ENCODE peak calls at places on chromosome 20, in four cellular contexts. P is tibial artery, J is Karpas-422, Z is pancreas. E is an unnamed sample.

GRCh38 chr20:56925696-56926101 is 296.6 kb downstream of the TFAP2C start:
- DNase-seq in J (no peak), P (peak; percentile 38), Z (no peak), E (no peak)

GRCh38 chr20:33666293-33667244 is at the start of gene ACTL10:
- DNase-seq in Z (peak; percentile 99), J (peak; percentile 98), P (peak; percentile 100), E (peak; percentile 98)

GRCh38 chr20:14220986-14221385 is 116.4 kb downstream of the FLRT3 start:
- DNase-seq in Z (no peak), J (no peak), P (no peak), E (no peak)

GRCh38 chr20:29296256-29297230 is 1960.9 kb upstream of the DEFB115 start:
- DNase-seq in J (no peak), Z (no peak), P (no peak), E (no peak)

GRCh38 chr20:23776067-23776771 is 25.5 kb upstream of the CST1 start:
- DNase-seq in P (no peak), Z (no peak), J (no peak), E (no peak)

GRCh38 chr20:62648318-62648995 is 6.2 kb downstream of the SLCO4A1 start:
- DNase-seq in J (no peak), Z (no peak), P (no peak), E (no peak)

GRCh38 chr20:1173698-1174097 is 11.1 kb downstream of the TMEM74B start:
- DNase-seq in P (no peak), Z (no peak), J (no peak), E (no peak)

GRCh38 chr20:1818895-1819294 is 76.3 kb upstream of the SIRPA start:
- DNase-seq in Z (no peak), P (peak; percentile 17), J (no peak), E (no peak)

GRCh38 chr20:45993197-45993951 is 15.3 kb upstream of the MMP9 start:
- DNase-seq in P (no peak), J (no peak), Z (no peak), E (no peak)

GRCh38 chr20:61733891-61734732 is 331.6 kb downstream of the TAF4 start:
- DNase-seq in Z (no peak), J (no peak), P (no peak), E (no peak)

GRCh38 chr20:1324598-1325172 is 4.3 kb downstream of the SDCBP2 start:
- DNase-seq in Z (peak; percentile 12), P (peak; percentile 62), J (no peak), E (no peak)

GRCh38 chr20:53995949-53996348 is 74.4 kb downstream of the BCAS1 start:
- DNase-seq in P (no peak), J (no peak), Z (no peak), E (no peak)

GRCh38 chr20:53939554-53940355 is 130.6 kb downstream of the BCAS1 start:
- DNase-seq in Z (peak; percentile 91), J (peak; percentile 89), P (peak; percentile 93), E (peak; percentile 91)

GRCh38 chr20:24309596-24309995 is 159.8 kb upstream of the SYNDIG1 start:
- DNase-seq in J (no peak), Z (no peak), P (no peak), E (no peak)

GRCh38 chr20:53950031-53950430 is 120.4 kb downstream of the BCAS1 start:
- DNase-seq in J (no peak), Z (no peak), P (no peak), E (no peak)

GRCh38 chr20:54340667-54341081 is 132.8 kb downstream of the PFDN4 start:
- DNase-seq in J (no peak), P (no peak), Z (no peak), E (no peak)

GRCh38 chr20:18717062-18717461 is 96.5 kb upstream of the SCP2D1 start:
- DNase-seq in Z (no peak), J (no peak), P (no peak), E (no peak)

GRCh38 chr20:53337419-53338101 is 256.1 kb downstream of the ZNF217 start:
- DNase-seq in J (no peak), P (no peak), Z (no peak), E (no peak)

GRCh38 chr20:50790651-50791277 is 4.1 kb upstream of the BCAS4 start:
- DNase-seq in J (peak; percentile 94), Z (peak; percentile 88), P (peak; percentile 93), E (peak; percentile 90)

GRCh38 chr20:2545594-2545993 is 9.2 kb downstream of the TMC2 start:
- DNase-seq in Z (no peak), J (no peak), P (no peak), E (no peak)

GRCh38 chr20:8579060-8579459 is 447.0 kb downstream of the PLCB1 start:
- DNase-seq in Z (no peak), J (no peak), P (no peak), E (no peak)

GRCh38 chr20:52244702-52245101 is 53.1 kb upstream of the ZFP64 start:
- DNase-seq in J (no peak), P (no peak), Z (no peak), E (no peak)

GRCh38 chr20:47241345-47241781 is 115.1 kb downstream of the ZMYND8 start:
- DNase-seq in P (no peak), Z (no peak), J (no peak), E (no peak)

GRCh38 chr20:45041464-45042337 is 59.2 kb downstream of the KCNS1 start:
- DNase-seq in P (no peak), J (no peak), Z (no peak), E (no peak)

GRCh38 chr20:32231847-32232246 is 24.2 kb downstream of the POFUT1 start:
- DNase-seq in Z (no peak), J (no peak), P (no peak), E (no peak)
- H3K36me3 ChIP-seq in Z (no peaks in the 10 kb centered on the region), J (peaks cover 46% of the 10 kb centered on the region), P (peaks cover 48% of the 10 kb centered on the region), E (peaks cover 3% of the 10 kb centered on the region)

GRCh38 chr20:4729265-4729664 is 7.6 kb downstream of the PRND start:
- DNase-seq in Z (no peak), P (no peak), J (no peak), E (no peak)
- H3K36me3 ChIP-seq in Z (no peaks in the 10 kb centered on the region), P (no peaks in the 10 kb centered on the region), J (no peaks in the 10 kb centered on the region), E (no peaks in the 10 kb centered on the region)

GRCh38 chr20:32153156-32153665 is 43.7 kb downstream of the TM9SF4 start:
- DNase-seq in J (no peak), Z (no peak), P (peak; percentile 15), E (no peak)
- H3K36me3 ChIP-seq in J (peaks cover 10% of the 10 kb centered on the region), Z (no peaks in the 10 kb centered on the region), P (peaks cover 33% of the 10 kb centered on the region), E (peaks cover 38% of the 10 kb centered on the region)

DNA sequence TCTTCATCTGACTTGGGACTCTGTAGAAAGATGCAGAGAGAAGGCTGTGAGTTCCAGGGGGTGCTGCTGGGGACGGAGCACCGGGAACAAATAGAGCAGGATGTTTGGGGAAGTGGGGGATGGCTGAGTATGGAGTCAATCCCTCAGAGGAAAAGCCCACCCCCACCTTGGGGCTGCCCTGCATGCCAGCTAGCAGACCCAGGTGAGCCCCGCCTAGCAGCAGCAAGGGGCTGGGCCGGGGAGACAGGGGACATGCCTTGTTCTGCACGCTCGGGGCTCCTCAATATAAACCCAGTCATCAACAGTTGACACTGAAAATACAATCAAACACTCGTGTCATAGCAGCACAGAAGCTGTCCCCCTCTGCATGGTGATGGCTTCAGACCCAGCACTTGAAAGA is 74.6 kb downstream of the NINL start:
- DNase-seq in J (no peak), Z (no peak), P (peak; percentile 46), E (no peak)
- H3K36me3 ChIP-seq in J (no peaks in the 10 kb centered on the region), Z (no peaks in the 10 kb centered on the region), P (peaks cover 19% of the 10 kb centered on the region), E (no peaks in the 10 kb centered on the region)

GRCh38 chr20:37220796-37221195 is 40.8 kb downstream of the GHRH start:
- DNase-seq in P (no peak), J (no peak), Z (no peak), E (no peak)
- H3K36me3 ChIP-seq in P (peaks cover 39% of the 10 kb centered on the region), J (peaks cover 66% of the 10 kb centered on the region), Z (no peaks in the 10 kb centered on the region), E (peaks cover 21% of the 10 kb centered on the region)